ENCODE peak calls at places on chromosome 7, in ten cellular contexts. V, Y, I, N, X, R, T, C, F and G are unnamed samples.

GRCh38 chr7:100865971-100866720 is 1.0 kb upstream of the TRIP6 start:
- DNase-seq in V (peak), Y (no peak), I (no peak), N (peak), X (no peak), R (peak), T (peak), C (peak), F (no peak), G (no peak)

GRCh38 chr7:111852081-111852480 is 289.8 kb upstream of the IMMP2L start:
- DNase-seq in V (no peak), Y (no peak), I (no peak), N (no peak), X (no peak), R (no peak), T (no peak), C (no peak), F (no peak), G (no peak)

GRCh38 chr7:15720849-15721471 is 34.5 kb upstream of the MEOX2 start:
- DNase-seq in V (no peak), Y (peak), I (peak), N (no peak), X (peak), R (peak), T (no peak), C (no peak), F (peak), G (no peak)

GRCh38 chr7:919924-920341 is 34.5 kb downstream of the ADAP1 start:
- DNase-seq in V (peak), Y (no peak), I (no peak), N (peak), X (no peak), R (no peak), T (no peak), C (peak), F (no peak), G (no peak)

GRCh38 chr7:18289801-18290200 is 205.7 kb upstream of the HDAC9 start:
- DNase-seq in V (no peak), Y (no peak), I (no peak), N (no peak), X (no peak), R (no peak), T (no peak), C (no peak), F (no peak), G (no peak)

GRCh38 chr7:155203882-155204691 is 93.6 kb upstream of the INSIG1 start:
- DNase-seq in V (no peak), Y (no peak), I (no peak), N (no peak), X (no peak), R (no peak), T (no peak), C (no peak), F (no peak), G (no peak)

GRCh38 chr7:115911466-115911865 is 119.1 kb downstream of the TFEC start:
- DNase-seq in V (no peak), Y (no peak), I (no peak), N (no peak), X (no peak), R (no peak), T (no peak), C (no peak), F (no peak), G (no peak)

GRCh38 chr7:95549818-95550529 is 46.3 kb downstream of the PDK4 start:
- DNase-seq in V (peak), Y (no peak), I (no peak), N (peak), X (peak), R (peak), T (peak), C (peak), F (peak), G (peak)

GRCh38 chr7:141333459-141333858 is 217.8 kb upstream of the AGK start:
- DNase-seq in V (no peak), Y (peak), I (peak), N (no peak), X (peak), R (peak), T (peak), C (no peak), F (no peak), G (no peak)

GRCh38 chr7:48350515-48350914 is 179.3 kb downstream of the ABCA13 start:
- DNase-seq in V (no peak), Y (no peak), I (no peak), N (no peak), X (no peak), R (no peak), T (no peak), C (no peak), F (no peak), G (no peak)

GRCh38 chr7:97506728-97507127 is 225.2 kb upstream of the TAC1 start:
- DNase-seq in V (no peak), Y (no peak), I (no peak), N (no peak), X (no peak), R (no peak), T (no peak), C (no peak), F (no peak), G (no peak)

GRCh38 chr7:104848386-104848990 is 165.5 kb upstream of the KMT2E start:
- DNase-seq in V (no peak), Y (peak), I (peak), N (no peak), X (peak), R (peak), T (peak), C (no peak), F (peak), G (no peak)

GRCh38 chr7:148944935-148945934 is 61.1 kb upstream of the EZH2 start:
- DNase-seq in V (no peak), Y (no peak), I (no peak), N (no peak), X (no peak), R (peak), T (no peak), C (no peak), F (no peak), G (no peak)

GRCh38 chr7:113918946-113919345 is at the start of gene PPP1R3A:
- DNase-seq in V (no peak), Y (peak), I (no peak), N (no peak), X (no peak), R (no peak), T (no peak), C (no peak), F (no peak), G (no peak)

GRCh38 chr7:91383186-91383585 is 119.0 kb downstream of the FZD1 start:
- DNase-seq in V (no peak), Y (no peak), I (no peak), N (no peak), X (no peak), R (peak), T (no peak), C (no peak), F (no peak), G (no peak)

GRCh38 chr7:128708235-128708634 is 30.9 kb upstream of the CALU start:
- DNase-seq in V (no peak), Y (no peak), I (peak), N (no peak), X (no peak), R (no peak), T (no peak), C (no peak), F (no peak), G (no peak)

GRCh38 chr7:51278797-51279196 is 37.8 kb downstream of the COBL start:
- DNase-seq in V (no peak), Y (no peak), I (no peak), N (no peak), X (no peak), R (no peak), T (peak), C (peak), F (no peak), G (no peak)

GRCh38 chr7:13949939-13950338 is 39.5 kb downstream of the ETV1 start:
- DNase-seq in V (no peak), Y (no peak), I (no peak), N (no peak), X (no peak), R (no peak), T (no peak), C (no peak), F (no peak), G (no peak)

GRCh38 chr7:69847921-69848612 is 249.8 kb downstream of the AUTS2 start:
- DNase-seq in V (no peak), Y (no peak), I (no peak), N (no peak), X (no peak), R (no peak), T (no peak), C (no peak), F (no peak), G (no peak)

GRCh38 chr7:120550494-120551048 is 277.6 kb downstream of the KCND2 start:
- DNase-seq in V (no peak), Y (no peak), I (no peak), N (no peak), X (no peak), R (peak), T (no peak), C (no peak), F (no peak), G (no peak)

GRCh38 chr7:48084727-48085432 is 4.2 kb upstream of the UPP1 start:
- DNase-seq in V (no peak), Y (no peak), I (no peak), N (no peak), X (peak), R (peak), T (peak), C (no peak), F (peak), G (no peak)

GRCh38 chr7:14332155-14332554 is 342.7 kb upstream of the ETV1 start:
- DNase-seq in V (no peak), Y (no peak), I (no peak), N (no peak), X (peak), R (peak), T (no peak), C (no peak), F (no peak), G (no peak)

GRCh38 chr7:27248911-27249723 is 6.5 kb downstream of the EVX1 start:
- DNase-seq in V (no peak), Y (no peak), I (no peak), N (no peak), X (no peak), R (peak), T (no peak), C (no peak), F (no peak), G (no peak)

GRCh38 chr7:143936087-143937009 is 1.3 kb downstream of the OR2F2 start:
- DNase-seq in V (no peak), Y (no peak), I (no peak), N (no peak), X (peak), R (peak), T (no peak), C (no peak), F (no peak), G (peak)

GRCh38 chr7:18873674-18874341 is 243.6 kb downstream of the TWIST1 start:
- DNase-seq in V (no peak), Y (peak), I (peak), N (no peak), X (peak), R (peak), T (peak), C (no peak), F (no peak), G (no peak)

GRCh38 chr7:142891490-142892082 is 6.0 kb upstream of the TRPV6 start:
- DNase-seq in V (no peak), Y (no peak), I (no peak), N (no peak), X (no peak), R (no peak), T (no peak), C (no peak), F (no peak), G (no peak)

GRCh38 chr7:105764506-105764905 is 111.9 kb downstream of the ATXN7L1 start:
- DNase-seq in V (no peak), Y (no peak), I (no peak), N (no peak), X (no peak), R (no peak), T (no peak), C (no peak), F (no peak), G (no peak)

GRCh38 chr7:78015574-78016260 is 217.1 kb downstream of the PHTF2 start:
- DNase-seq in V (no peak), Y (no peak), I (no peak), N (no peak), X (no peak), R (no peak), T (no peak), C (no peak), F (no peak), G (no peak)

GRCh38 chr7:141511370-141512335 is 39.6 kb upstream of the AGK start:
- DNase-seq in V (peak), Y (peak), I (no peak), N (peak), X (peak), R (peak), T (no peak), C (peak), F (no peak), G (peak)

GRCh38 chr7:100351657-100352058 is 6.3 kb upstream of the PILRB start:
- DNase-seq in V (no peak), Y (no peak), I (no peak), N (no peak), X (no peak), R (no peak), T (no peak), C (no peak), F (no peak), G (no peak)

GRCh38 chr7:153588596-153588995 is 463.6 kb upstream of the DPP6 start:
- DNase-seq in V (no peak), Y (no peak), I (no peak), N (no peak), X (no peak), R (no peak), T (no peak), C (no peak), F (no peak), G (no peak)

GRCh38 chr7:32673275-32673983 is 178.1 kb downstream of the AVL9 start:
- DNase-seq in V (no peak), Y (no peak), I (no peak), N (no peak), X (no peak), R (no peak), T (no peak), C (no peak), F (no peak), G (no peak)

GRCh38 chr7:29684787-29685650 is 121.3 kb upstream of the WIPF3 start:
- DNase-seq in V (peak), Y (peak), I (peak), N (peak), X (peak), R (peak), T (peak), C (peak), F (no peak), G (peak)

GRCh38 chr7:104603957-104604356 is 275.6 kb downstream of the LHFPL3 start:
- DNase-seq in V (no peak), Y (no peak), I (no peak), N (no peak), X (no peak), R (no peak), T (no peak), C (no peak), F (no peak), G (no peak)

GRCh38 chr7:94529516-94529915 is 19.9 kb downstream of the CASD1 start:
- DNase-seq in V (no peak), Y (no peak), I (no peak), N (no peak), X (no peak), R (peak), T (no peak), C (no peak), F (no peak), G (no peak)

GRCh38 chr7:27080844-27081423 is 14.9 kb downstream of the HOXA1 start:
- DNase-seq in V (no peak), Y (peak), I (no peak), N (no peak), X (no peak), R (peak), T (peak), C (no peak), F (no peak), G (no peak)

GRCh38 chr7:101813414-101814019 is 3.9 kb upstream of the CUX1 start:
- DNase-seq in V (no peak), Y (no peak), I (no peak), N (no peak), X (no peak), R (no peak), T (no peak), C (no peak), F (no peak), G (no peak)

GRCh38 chr7:92634125-92634710 is 44.0 kb upstream of the FAM133B start:
- DNase-seq in V (no peak), Y (no peak), I (no peak), N (no peak), X (no peak), R (no peak), T (no peak), C (no peak), F (no peak), G (no peak)
- H3K27ac ChIP-seq in V (peak), Y (no peak), I (no peak), N (peak), X (peak), R (peak), T (no peak), C (peak), F (peak), G (no peak)

GRCh38 chr7:156944876-156945275 is 4.6 kb upstream of the NOM1 start:
- DNase-seq in V (no peak), Y (no peak), I (no peak), N (no peak), X (no peak), R (no peak), T (no peak), C (no peak), F (no peak), G (no peak)
- H3K27ac ChIP-seq in V (no peak), Y (no peak), I (no peak), N (no peak), X (no peak), R (no peak), T (no peak), C (no peak), F (no peak), G (no peak)

GRCh38 chr7:139112316-139112715 is 2.8 kb upstream of the ZC3HAV1 start:
- DNase-seq in V (no peak), Y (no peak), I (no peak), N (no peak), X (no peak), R (no peak), T (no peak), C (no peak), F (no peak), G (no peak)

GRCh38 chr7:139114018-139114417 is 4.5 kb upstream of the ZC3HAV1 start:
- DNase-seq in V (no peak), Y (no peak), I (no peak), N (no peak), X (no peak), R (no peak), T (no peak), C (no peak), F (no peak), G (no peak)

GRCh38 chr7:139111147-139111546 is 1.6 kb upstream of the ZC3HAV1 start:
- DNase-seq in V (no peak), Y (no peak), I (no peak), N (no peak), X (no peak), R (no peak), T (no peak), C (no peak), F (no peak), G (no peak)

GRCh38 chr7:139111885-139112284 is 2.4 kb upstream of the ZC3HAV1 start:
- DNase-seq in V (no peak), Y (no peak), I (no peak), N (no peak), X (no peak), R (no peak), T (no peak), C (no peak), F (no peak), G (no peak)

GRCh38 chr7:139112741-139113250 is 3.3 kb upstream of the ZC3HAV1 start:
- DNase-seq in V (no peak), Y (no peak), I (no peak), N (no peak), X (no peak), R (no peak), T (no peak), C (no peak), F (no peak), G (no peak)
- H3K27ac ChIP-seq in V (no peak), Y (no peak), I (no peak), N (no peak), X (no peak), R (no peak), T (peak), C (no peak), F (peak), G (no peak)

GRCh38 chr7:92727755-92728154 is 108.6 kb downstream of the CDK6 start:
- DNase-seq in V (no peak), Y (no peak), I (no peak), N (no peak), X (no peak), R (peak), T (no peak), C (no peak), F (no peak), G (no peak)

GRCh38 chr7:92722541-92722940 is 113.8 kb downstream of the CDK6 start:
- DNase-seq in V (no peak), Y (no peak), I (no peak), N (no peak), X (no peak), R (no peak), T (no peak), C (no peak), F (no peak), G (no peak)

GRCh38 chr7:92723978-92724377 is 112.4 kb downstream of the CDK6 start:
- DNase-seq in V (no peak), Y (no peak), I (no peak), N (no peak), X (no peak), R (no peak), T (no peak), C (no peak), F (no peak), G (no peak)

GRCh38 chr7:92723205-92723604 is 113.2 kb downstream of the CDK6 start:
- DNase-seq in V (no peak), Y (no peak), I (no peak), N (no peak), X (no peak), R (peak), T (no peak), C (no peak), F (no peak), G (no peak)

GRCh38 chr7:92725161-92725925 is 111.0 kb downstream of the CDK6 start:
- DNase-seq in V (no peak), Y (no peak), I (no peak), N (no peak), X (no peak), R (no peak), T (no peak), C (no peak), F (no peak), G (no peak)
- H3K27ac ChIP-seq in V (no peak), Y (peak), I (no peak), N (no peak), X (no peak), R (no peak), T (no peak), C (no peak), F (no peak), G (no peak)